ENCODE peak calls at places on chromosomes 1 and 21, in five cellular contexts. M is transverse colon, Z is GM19239, X is epithelial cell of esophagus, F is HFF-Myc. O is an unnamed sample.

GRCh38 chr21:16460936-16461335 is 731.2 kb downstream of the USP25 start:
- DNase-seq in M (no peak), Z (no peak), X (no peak), F (no peak), O (no peak)

GRCh38 chr1:177898377-177898648 is 71.5 kb downstream of the SEC16B start:
- DNase-seq in M (no peak), Z (no peak), X (no peak), F (no peak), O (no peak)

GRCh38 chr1:55217226-55217996 is 2.2 kb upstream of the USP24 start:
- DNase-seq in M (no peak), Z (no peak), X (no peak), F (no peak), O (no peak)

GRCh38 chr1:154851392-154852177 is 18.5 kb downstream of the KCNN3 start:
- DNase-seq in M (no peak), Z (no peak), X (no peak), F (no peak), O (no peak)

GRCh38 chr1:183164350-183164749 is 21.7 kb upstream of the LAMC2 start:
- DNase-seq in M (no peak), Z (no peak), X (peak), F (peak), O (peak)

GRCh38 chr1:97412737-97413136 is 508.1 kb downstream of the DPYD start:
- DNase-seq in M (no peak), Z (no peak), X (peak), F (no peak), O (peak)

GRCh38 chr1:174841747-174842146 is 158.0 kb upstream of the CACYBP start:
- DNase-seq in M (no peak), Z (no peak), X (no peak), F (no peak), O (no peak)

GRCh38 chr1:119298687-119299086 is 69.9 kb upstream of the HAO2 start:
- DNase-seq in M (no peak), Z (no peak), X (peak), F (peak), O (peak)

GRCh38 chr1:235902638-235903542 is 36.2 kb upstream of the LYST start:
- DNase-seq in M (peak), Z (no peak), X (peak), F (no peak), O (peak)